ENCODE peak calls at places on chromosome 22, in four cellular contexts. F is transverse colon; B is CD4-positive, alpha-beta memory T cell; R is body of pancreas. T is an unnamed sample. For H3K4me1, the result is how much of the 10 kb centered on the place peaks cover.

GRCh38 chr22:20645954-20646353 is 128.0 kb upstream of the SERPIND1 start:
- DNase-seq in F (no peak), B (no peak), R (no peak), T (no peak)

GRCh38 chr22:25100402-25100801 is 99.3 kb upstream of the CRYBB3 start:
- DNase-seq in F (no peak), B (no peak), R (no peak), T (no peak)

GRCh38 chr22:42905702-42906183 is 48.7 kb upstream of the ARFGAP3 start:
- DNase-seq in F (peak), B (no peak), R (peak), T (no peak)

GRCh38 chr22:48588151-48588880 is 1239.4 kb downstream of the BRD1 start:
- DNase-seq in F (no peak), B (no peak), R (no peak), T (no peak)

GRCh38 chr22:30086496-30086895 is 6.2 kb downstream of the HORMAD2 start:
- DNase-seq in F (no peak), B (no peak), R (no peak), T (no peak)

GRCh38 chr22:44261164-44261860 is 51.4 kb downstream of the SHISAL1 start:
- DNase-seq in F (no peak), B (no peak), R (no peak), T (no peak)

GRCh38 chr22:50684501-50684900 is 11.9 kb downstream of the SHANK3 start:
- DNase-seq in F (no peak), B (no peak), R (no peak), T (peak)

GRCh38 chr22:24303007-24303406 is 32.4 kb downstream of the SPECC1L start:
- DNase-seq in F (no peak), B (no peak), R (no peak), T (no peak)

GRCh38 chr22:27032121-27032761 is 374.9 kb downstream of the MIAT start:
- DNase-seq in F (no peak), B (no peak), R (peak), T (peak)

GRCh38 chr22:43537019-43537585 is 125.3 kb downstream of the MPPED1 start:
- DNase-seq in F (no peak), B (no peak), R (no peak), T (no peak)

GRCh38 chr22:17565986-17566687 is 2.8 kb downstream of the SLC25A18 start:
- DNase-seq in F (no peak), B (no peak), R (no peak), T (no peak)

GRCh38 chr22:32661296-32661695 is 140.2 kb upstream of the TIMP3 start:
- DNase-seq in F (peak), B (no peak), R (no peak), T (no peak)

GRCh38 chr22:31173386-31174145 is 13.6 kb downstream of the RNF185 start:
- DNase-seq in F (no peak), B (no peak), R (no peak), T (no peak)

GRCh38 chr22:33519140-33519973 is 400.9 kb downstream of the LARGE1 start:
- DNase-seq in F (peak), B (no peak), R (peak), T (peak)

GRCh38 chr22:43272869-43273318 is 70.3 kb downstream of the SCUBE1 start:
- DNase-seq in F (no peak), B (no peak), R (no peak), T (peak)

GRCh38 chr22:42919199-42919598 is 62.1 kb upstream of the ARFGAP3 start:
- DNase-seq in F (no peak), B (no peak), R (no peak), T (no peak)

GRCh38 chr22:41596776-41597634 is 7.4 kb upstream of the PMM1 start:
- DNase-seq in F (peak), B (peak), R (peak), T (peak)

GRCh38 chr22:18999416-18999815 is 63.3 kb upstream of the PRODH start:
- DNase-seq in F (no peak), B (no peak), R (no peak), T (no peak)

GRCh38 chr22:32340437-32340836 is 17.2 kb upstream of the RFPL3 start:
- DNase-seq in F (no peak), B (no peak), R (no peak), T (peak)

GRCh38 chr22:31177420-31178162 is 17.6 kb downstream of the RNF185 start:
- DNase-seq in F (no peak), B (no peak), R (no peak), T (no peak)

GRCh38 chr22:30541979-30542810 is 4.3 kb downstream of the SEC14L6 start:
- DNase-seq in F (no peak), B (no peak), R (peak), T (peak)

GRCh38 chr22:28429711-28430110 is 249.9 kb downstream of the TTC28 start:
- DNase-seq in F (no peak), B (no peak), R (no peak), T (no peak)

GRCh38 chr22:42683599-42684283 is 34.5 kb upstream of the CYB5R3 start:
- DNase-seq in F (peak), B (no peak), R (no peak), T (no peak)

GRCh38 chr22:26606611-26607010 is 11.2 kb downstream of the CRYBB1 start:
- DNase-seq in F (no peak), B (no peak), R (no peak), T (no peak)

GRCh38 chr22:20868225-20868944 is 9.6 kb downstream of the SNAP29 start:
- DNase-seq in F (no peak), B (no peak), R (no peak), T (no peak)

GRCh38 chr22:47163876-47164513 is 401.5 kb downstream of the TBC1D22A start:
- DNase-seq in F (peak), B (no peak), R (peak), T (no peak)

GRCh38 chr22:21051836-21052400 is 6.2 kb downstream of the LRRC74B start:
- DNase-seq in F (no peak), B (no peak), R (no peak), T (no peak)

GRCh38 chr22:19488884-19489843 is 9.4 kb downstream of the CDC45 start:
- DNase-seq in F (no peak), B (no peak), R (no peak), T (no peak)

GRCh38 chr22:36175892-36176291 is 15.3 kb upstream of the APOL3 start:
- DNase-seq in F (no peak), B (no peak), R (no peak), T (no peak)

GRCh38 chr22:21726650-21727049 is 8.9 kb downstream of the YPEL1 start:
- DNase-seq in F (peak), B (peak), R (peak), T (no peak)

GRCh38 chr22:20414059-20414440 is 20.1 kb downstream of the ZNF74 start:
- DNase-seq in F (no peak), B (no peak), R (no peak), T (no peak)

DNA sequence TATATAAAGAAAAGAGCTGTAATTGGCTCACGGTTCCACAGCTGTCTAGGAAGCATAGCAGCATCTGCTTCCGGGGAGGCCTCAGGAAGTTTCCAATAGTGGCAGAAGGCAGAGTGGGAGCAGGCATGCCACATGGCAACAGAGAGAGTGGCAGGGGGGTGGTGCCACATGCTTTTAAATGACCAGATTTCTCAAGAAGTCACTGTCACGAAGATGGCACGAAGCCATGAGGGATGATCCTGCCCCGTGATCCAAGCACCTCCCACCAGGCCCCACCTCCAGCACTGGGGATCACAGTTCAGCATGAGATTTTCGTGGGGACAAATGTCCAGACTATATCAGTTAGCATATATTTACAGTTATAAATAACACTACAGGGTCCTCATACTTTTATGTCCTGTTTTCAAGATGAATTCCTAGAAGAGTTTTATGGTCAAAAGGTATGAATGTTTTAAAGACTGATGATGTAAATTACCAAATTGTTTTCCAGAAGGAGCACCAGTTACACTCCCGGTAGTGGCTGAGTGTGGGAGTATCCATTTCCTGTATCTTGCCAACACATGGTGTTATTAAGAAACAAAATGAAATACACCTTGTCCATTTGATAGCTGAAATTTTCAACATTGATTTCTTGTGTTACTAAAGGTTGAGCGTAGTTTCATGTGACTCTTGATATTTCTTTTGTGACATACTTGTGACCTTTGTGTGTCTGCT is 19.2 kb downstream of the FAM118A start:
- DNase-seq in F (no peak), B (no peak), R (no peak), T (no peak)
- H3K4me1 ChIP-seq in F (under half), B (under half), R (under half), T (under half)

GRCh38 chr22:23142546-23143105 is 836 bp upstream of the RSPH14 start:
- DNase-seq in F (no peak), B (no peak), R (no peak), T (no peak)

GRCh38 chr22:23143119-23143518 is 1.3 kb upstream of the RSPH14 start:
- DNase-seq in F (no peak), B (no peak), R (no peak), T (no peak)

GRCh38 chr22:23138584-23139469 is 3.0 kb downstream of the RSPH14 start:
- DNase-seq in F (no peak), B (no peak), R (no peak), T (no peak)

GRCh38 chr22:23137905-23138520 is 3.8 kb downstream of the RSPH14 start:
- DNase-seq in F (peak), B (peak), R (no peak), T (no peak)

GRCh38 chr22:23140385-23140784 is 1.4 kb downstream of the RSPH14 start:
- DNase-seq in F (no peak), B (no peak), R (no peak), T (no peak)
- H3K4me1 ChIP-seq in F (under half), B (half or more), R (under half), T (under half)

DNA sequence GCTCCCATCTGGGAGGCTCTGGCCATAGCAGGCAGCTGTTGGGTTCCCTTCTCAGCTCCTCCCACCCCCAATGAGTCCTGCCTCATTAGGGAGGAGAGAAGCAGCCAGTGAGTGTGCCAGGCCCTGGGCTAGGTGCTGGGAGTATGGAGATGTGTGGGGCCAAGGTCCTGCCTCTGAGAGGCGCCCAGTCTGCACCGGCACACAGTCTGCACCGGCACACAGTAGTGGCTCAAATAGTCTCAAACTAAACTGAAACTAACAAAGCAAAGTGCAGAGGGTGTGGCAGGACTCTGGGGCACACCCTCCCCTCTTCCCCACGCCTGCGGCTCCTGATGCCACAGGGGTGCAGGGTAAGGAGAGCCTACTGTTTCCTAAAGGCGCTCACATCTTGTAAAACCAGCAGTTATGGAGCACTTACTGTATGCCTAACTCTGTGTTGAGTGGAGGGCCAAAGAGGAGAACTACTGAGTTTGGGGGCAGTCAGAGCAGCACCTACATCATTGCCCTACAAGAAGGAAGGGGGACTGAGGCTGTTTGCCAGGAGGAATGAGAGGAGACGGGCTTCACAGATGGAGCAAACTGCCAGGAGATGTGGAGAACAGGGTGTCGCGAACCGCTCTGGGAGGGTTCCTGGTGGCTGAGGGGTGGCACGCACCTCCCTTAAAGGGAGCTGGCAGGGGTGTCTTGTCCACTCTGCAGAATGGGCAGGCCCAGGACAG is 959 bp upstream of the SH3BP1 start:
- DNase-seq in F (peak), B (peak), R (no peak), T (no peak)
- H3K4me1 ChIP-seq in F (half or more), B (half or more), R (under half), T (under half)

GRCh38 chr22:40221055-40221414 is 43.3 kb downstream of the TNRC6B start:
- DNase-seq in F (no peak), B (no peak), R (no peak), T (no peak)

GRCh38 chr22:40218152-40218551 is 40.4 kb downstream of the TNRC6B start:
- DNase-seq in F (no peak), B (peak), R (no peak), T (no peak)

GRCh38 chr22:40218723-40219294 is 41.1 kb downstream of the TNRC6B start:
- DNase-seq in F (no peak), B (no peak), R (no peak), T (no peak)

GRCh38 chr22:40224702-40225101 is 47.0 kb downstream of the TNRC6B start:
- DNase-seq in F (no peak), B (no peak), R (no peak), T (no peak)

GRCh38 chr22:40220316-40221054 is 42.8 kb downstream of the TNRC6B start:
- DNase-seq in F (no peak), B (no peak), R (no peak), T (peak)
- H3K4me1 ChIP-seq in F (under half), B (half or more), R (under half), T (under half)

DNA sequence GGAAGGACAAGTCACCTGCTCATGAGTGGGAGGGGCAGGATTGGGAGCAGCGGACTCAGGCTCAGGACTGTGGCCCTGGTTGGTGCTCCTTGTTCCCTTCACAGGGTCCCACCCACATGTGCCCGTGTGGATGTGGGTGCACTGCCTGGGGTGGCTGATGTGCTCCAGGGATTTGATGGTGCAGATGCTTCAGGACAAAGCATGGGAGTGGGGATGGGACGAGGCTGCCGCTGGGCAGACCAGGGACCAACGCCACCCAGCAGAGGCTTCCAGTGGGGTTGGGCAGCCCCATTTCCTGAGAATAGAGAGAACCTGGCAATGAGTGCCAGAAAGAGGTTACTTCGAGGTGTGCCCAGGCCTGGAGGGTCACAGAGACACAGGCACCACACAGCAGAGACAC is 65.5 kb upstream of the IGLL5 start:
- DNase-seq in F (no peak), B (no peak), R (no peak), T (no peak)
- H3K4me1 ChIP-seq in F (under half), B (half or more), R (under half), T (under half)